ENCODE peak calls at places on chromosomes 13 and 19, in nine cellular contexts. N, D, G, H, W, R, T, K and F are unnamed samples.

GRCh38 chr13:106851251-106851650 is 283.3 kb upstream of the ARGLU1 start:
- DNase-seq in N (no peak), R (no peak), T (no peak), D (no peak), K (no peak), H (no peak), W (no peak), G (no peak), F (no peak)

GRCh38 chr19:3321696-3322095 is 44.7 kb upstream of the NFIC start:
- DNase-seq in H (no peak), T (no peak), R (no peak), G (no peak), D (no peak), W (no peak), N (no peak), K (no peak), F (no peak)

GRCh38 chr13:78655906-78656305 is 3.0 kb downstream of the OBI1 start:
- DNase-seq in G (no peak), H (no peak), T (no peak), R (no peak), W (no peak), K (peak; percentile 79), D (no peak), N (no peak), F (no peak)

GRCh38 chr19:1975081-1975480 is 34.1 kb downstream of the CSNK1G2 start:
- DNase-seq in D (no peak), G (no peak), T (no peak), H (no peak), N (no peak), K (no peak), W (peak; percentile 23), R (peak; percentile 83), F (no peak)

GRCh38 chr13:107743983-107744382 is 471.4 kb downstream of the LIG4 start:
- DNase-seq in K (no peak), G (no peak), W (peak; percentile 33), D (no peak), H (no peak), R (no peak), N (peak; percentile 26), T (no peak), F (no peak)

GRCh38 chr19:53903055-53903680 is 5.9 kb upstream of the CACNG7 start:
- DNase-seq in T (no peak), K (peak; percentile 46), W (peak; percentile 56), N (peak; percentile 84), R (no peak), H (peak; percentile 37), D (peak; percentile 34), G (peak; percentile 90), F (peak; percentile 63)

GRCh38 chr13:26025196-26025595 is 26.6 kb downstream of the SHISA2 start:
- DNase-seq in W (no peak), H (no peak), D (no peak), K (no peak), G (peak; percentile 56), R (no peak), N (no peak), T (no peak), F (no peak)

GRCh38 chr13:58574791-58575190 is 943.2 kb downstream of the PCDH17 start:
- DNase-seq in K (no peak), W (no peak), T (no peak), H (no peak), D (no peak), N (no peak), R (no peak), G (no peak), F (no peak)

GRCh38 chr13:114107686-114108081 is 24.7 kb downstream of the RASA3 start:
- DNase-seq in R (peak; percentile 13), K (peak; percentile 70), G (peak; percentile 39), T (no peak), N (no peak), H (no peak), D (no peak), W (peak; percentile 80), F (no peak)

GRCh38 chr19:55189424-55189823 is 9.3 kb upstream of the SYT5 start:
- DNase-seq in D (no peak), R (peak; percentile 52), T (no peak), K (peak; percentile 60), H (no peak), W (peak; percentile 98), N (no peak), G (no peak), F (no peak)

GRCh38 chr13:111423168-111423785 is 102.8 kb downstream of the TEX29 start:
- DNase-seq in H (no peak), N (no peak), K (no peak), D (no peak), R (no peak), W (no peak), G (no peak), T (no peak), F (no peak)

GRCh38 chr19:2517881-2518601 is 42.1 kb downstream of the GADD45B start:
- DNase-seq in K (no peak), T (no peak), D (no peak), H (no peak), W (no peak), R (no peak), N (peak; percentile 54), G (no peak), F (no peak)

GRCh38 chr19:44696939-44697669 is 1.8 kb upstream of the CEACAM16 start:
- DNase-seq in T (no peak), K (no peak), D (no peak), R (no peak), N (no peak), G (peak; percentile 81), W (no peak), H (peak; percentile 55), F (no peak)

GRCh38 chr19:902093-902370 is 8.7 kb downstream of the RNU6-9 start:
- DNase-seq in W (no peak), K (no peak), D (no peak), N (no peak), T (no peak), H (no peak), G (no peak), R (no peak), F (no peak)

DNA sequence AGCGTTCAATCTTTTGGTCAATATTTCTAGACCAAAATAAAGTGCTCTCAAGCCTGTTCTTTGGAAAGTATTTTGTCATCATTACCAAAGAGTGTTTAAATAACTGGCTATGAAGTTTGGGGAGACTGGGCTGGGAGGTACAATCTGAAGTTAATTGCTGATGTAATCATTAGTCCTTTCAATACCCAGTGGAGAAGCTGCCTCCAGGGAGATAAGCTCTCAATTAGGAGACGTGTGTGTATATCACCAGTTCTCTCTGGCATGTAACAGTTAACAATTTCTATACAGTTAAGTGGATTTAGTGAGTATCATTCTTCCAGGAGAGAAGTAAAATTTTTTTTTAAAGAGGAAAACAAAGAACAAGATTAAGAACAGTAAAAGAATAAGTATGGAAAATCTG is 1.4 kb downstream of the COL4A1 start:
- DNase-seq in W (no peak), K (no peak), G (no peak), D (no peak), R (no peak), N (no peak), T (no peak), H (no peak), F (no peak)
- H3K4me1 ChIP-seq in W (peaks cover 17% of the 10 kb centered on the region), K (peaks cover 57% of the 10 kb centered on the region), G (peaks cover 33% of the 10 kb centered on the region), D (no peaks in the 10 kb centered on the region), R (no peaks in the 10 kb centered on the region), N (peaks cover 22% of the 10 kb centered on the region), T (no peaks in the 10 kb centered on the region), H (no peaks in the 10 kb centered on the region), F (no peaks in the 10 kb centered on the region)

GRCh38 chr13:49528161-49528560 is 32.4 kb downstream of the PHF11 start:
- DNase-seq in R (no peak), T (no peak), K (no peak), N (no peak), G (no peak), D (no peak), W (no peak), H (no peak), F (no peak)
- H3K4me1 ChIP-seq in R (no peaks in the 10 kb centered on the region), T (no peaks in the 10 kb centered on the region), K (no peaks in the 10 kb centered on the region), N (no peaks in the 10 kb centered on the region), G (no peaks in the 10 kb centered on the region), D (no peaks in the 10 kb centered on the region), W (peaks cover 10% of the 10 kb centered on the region), H (no peaks in the 10 kb centered on the region), F (no peaks in the 10 kb centered on the region)

DNA sequence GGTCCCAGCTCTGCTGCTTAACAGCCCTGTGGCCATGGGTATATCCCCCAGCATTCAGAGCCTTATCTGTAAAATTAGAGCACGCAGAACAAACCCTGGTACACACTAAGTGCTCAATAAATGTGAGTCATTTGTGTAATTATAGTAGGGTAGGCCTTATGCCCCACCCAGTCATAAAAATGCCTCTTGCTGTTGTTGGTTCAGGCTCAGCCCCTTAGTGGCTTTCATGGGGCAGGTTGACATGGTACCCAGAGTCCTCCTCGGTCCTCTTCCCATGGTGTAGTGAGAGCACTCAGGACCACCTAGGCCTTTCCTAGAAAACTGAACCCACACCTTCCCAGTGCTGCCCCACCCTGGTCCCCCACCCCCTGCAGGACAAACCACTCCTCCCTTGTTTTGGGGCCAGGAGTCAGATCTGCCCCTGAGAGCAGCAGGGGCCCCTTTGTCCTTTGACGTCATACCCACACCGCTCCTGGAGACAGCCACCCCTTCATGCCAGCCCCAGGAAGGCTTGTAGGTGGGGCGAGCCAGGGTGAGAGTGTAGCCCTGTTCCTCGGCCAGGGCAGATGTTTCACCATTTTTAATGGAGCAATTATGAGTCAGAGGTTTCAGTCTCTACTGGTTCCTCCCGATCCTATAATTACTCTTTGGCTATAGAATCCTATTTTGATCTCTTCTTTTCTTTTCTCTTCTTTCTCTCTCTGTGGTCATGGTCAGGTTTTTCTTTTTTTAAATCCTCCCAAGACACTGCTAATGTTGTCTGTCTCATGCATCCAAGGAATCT is 36.8 kb downstream of the ACTN4 start:
- DNase-seq in R (peak; percentile 80), K (peak; percentile 59), G (peak; percentile 78), W (peak; percentile 94), D (peak; percentile 97), H (peak; percentile 53), N (peak; percentile 90), T (peak; percentile 43), F (no peak)
- H3K4me1 ChIP-seq in R (peaks cover 21% of the 10 kb centered on the region), K (peaks cover 61% of the 10 kb centered on the region), G (peaks cover 31% of the 10 kb centered on the region), W (peaks cover 43% of the 10 kb centered on the region), D (peaks cover 26% of the 10 kb centered on the region), H (peaks cover 53% of the 10 kb centered on the region), N (peaks cover 63% of the 10 kb centered on the region), T (no peaks in the 10 kb centered on the region), F (peaks cover 77% of the 10 kb centered on the region)

GRCh38 chr19:33802001-33802400 is 5.3 kb downstream of the KCTD15 start:
- DNase-seq in G (no peak), D (no peak), H (no peak), R (no peak), T (no peak), K (no peak), N (no peak), W (no peak), F (no peak)
- H3K4me1 ChIP-seq in G (peaks cover 24% of the 10 kb centered on the region), D (peaks cover 3% of the 10 kb centered on the region), H (peaks cover 7% of the 10 kb centered on the region), R (no peaks in the 10 kb centered on the region), T (no peaks in the 10 kb centered on the region), K (peaks cover 10% of the 10 kb centered on the region), N (no peaks in the 10 kb centered on the region), W (peaks cover 12% of the 10 kb centered on the region), F (no peaks in the 10 kb centered on the region)

DNA sequence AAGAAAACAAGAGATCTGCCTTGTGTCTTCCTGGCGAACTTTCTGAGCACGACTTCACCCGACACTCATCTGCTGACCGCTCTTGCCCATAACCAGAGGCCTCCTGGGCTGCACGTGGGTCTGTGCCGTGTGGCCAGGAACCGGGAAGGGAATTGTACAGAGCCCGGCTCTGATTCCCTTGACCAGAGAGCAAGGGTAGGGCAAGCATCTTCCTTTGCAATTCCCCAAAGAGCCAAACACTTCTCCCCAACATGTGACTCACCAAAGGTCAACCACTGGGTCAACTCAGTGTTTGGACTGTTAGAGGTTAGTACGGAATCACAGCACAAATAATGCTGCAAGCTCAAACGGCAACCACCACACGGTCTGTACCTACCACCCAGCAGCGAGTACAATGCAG is 48.9 kb downstream of the KLF2 start:
- DNase-seq in K (peak; percentile 34), G (no peak), N (no peak), T (peak; percentile 61), R (peak; percentile 79), H (no peak), D (no peak), W (peak; percentile 75), F (no peak)
- H3K4me1 ChIP-seq in K (peaks cover 13% of the 10 kb centered on the region), G (no peaks in the 10 kb centered on the region), N (no peaks in the 10 kb centered on the region), T (no peaks in the 10 kb centered on the region), R (peaks cover 8% of the 10 kb centered on the region), H (no peaks in the 10 kb centered on the region), D (peaks cover 2% of the 10 kb centered on the region), W (peaks cover 13% of the 10 kb centered on the region), F (peaks cover 92% of the 10 kb centered on the region)